ENCODE peak calls at places on chromosomes 1 and 21, in nine cellular contexts. F is pancreas, D is epithelial cell of esophagus, T is A673, R is suprapubic skin, G is IMR-90, Y is fibroblast of pulmonary artery, L is heart right ventricle, A is ovary. M is an unnamed sample.
A peak's percentile ranks its signal among the peaks of the same experiment; 100 is the strongest.

GRCh38 chr1:230797376-230798186 is 50.4 kb downstream of the CAPN9 start:
- DNase-seq in G (peak; percentile 73), L (peak; percentile 75), T (peak; percentile 66), R (no peak), A (peak; percentile 60), Y (peak; percentile 81), D (peak; percentile 58), F (peak; percentile 53), M (peak; percentile 78)

GRCh38 chr1:89198081-89198480 is 661 bp downstream of the GBP4 start:
- DNase-seq in T (no peak), L (no peak), R (no peak), A (peak; percentile 12), Y (no peak), F (no peak), D (no peak), G (no peak), M (no peak)

GRCh38 chr1:32508751-32509140 is 30.5 kb upstream of the ZBTB8A start:
- DNase-seq in G (peak; percentile 17), R (no peak), F (no peak), L (no peak), T (no peak), A (no peak), Y (no peak), D (no peak), M (peak; percentile 38)

GRCh38 chr1:112626193-112626592 is 6.6 kb downstream of the CAPZA1 start:
- DNase-seq in D (no peak), T (no peak), F (no peak), Y (no peak), G (no peak), R (no peak), L (no peak), A (no peak), M (no peak)

GRCh38 chr1:80410233-80410632 is 1390.5 kb upstream of the ADGRL2 start:
- DNase-seq in G (no peak), R (no peak), T (no peak), L (no peak), Y (no peak), D (no peak), A (no peak), F (no peak), M (no peak)

GRCh38 chr1:200262326-200262965 is 147.4 kb downstream of the ZNF281 start:
- DNase-seq in T (no peak), Y (no peak), A (no peak), F (no peak), L (no peak), G (no peak), D (no peak), R (no peak), M (no peak)

GRCh38 chr1:216665381-216665780 is 57.8 kb downstream of the ESRRG start:
- DNase-seq in Y (peak; percentile 26), D (peak; percentile 51), A (no peak), R (no peak), F (no peak), G (peak; percentile 74), T (no peak), L (no peak), M (peak; percentile 0)

GRCh38 chr1:170599033-170599432 is 64.9 kb upstream of the PRRX1 start:
- DNase-seq in R (no peak), D (no peak), T (no peak), Y (no peak), F (no peak), A (no peak), L (no peak), G (no peak), M (no peak)

GRCh38 chr1:32988665-32989064 is 24.1 kb upstream of the RNF19B start:
- DNase-seq in Y (peak; percentile 83), R (no peak), A (no peak), T (no peak), F (no peak), D (peak; percentile 88), L (no peak), G (peak; percentile 94), M (peak; percentile 89)

GRCh38 chr1:110291241-110292030 is 47.7 kb upstream of the RBM15 start:
- DNase-seq in G (no peak), T (no peak), F (no peak), Y (no peak), A (no peak), R (no peak), D (no peak), L (no peak), M (no peak)

GRCh38 chr1:159468321-159468720 is 28.8 kb downstream of the OR10J1 start:
- DNase-seq in L (no peak), Y (no peak), F (no peak), T (no peak), R (no peak), D (no peak), A (no peak), G (no peak), M (no peak)

GRCh38 chr1:167220537-167221125 is at the start of gene POU2F1:
- DNase-seq in G (peak; percentile 97), T (peak; percentile 99), F (peak; percentile 100), L (peak; percentile 98), Y (peak; percentile 98), R (peak; percentile 99), D (peak; percentile 97), A (peak; percentile 99), M (peak; percentile 98)

GRCh38 chr1:167219194-167219593 is 1.5 kb upstream of the POU2F1 start:
- DNase-seq in G (no peak), F (no peak), R (no peak), T (no peak), L (no peak), A (no peak), Y (no peak), D (no peak), M (no peak)

GRCh38 chr1:167221804-167222610 is 1.3 kb downstream of the POU2F1 start:
- DNase-seq in L (peak; percentile 66), R (peak; percentile 76), F (peak; percentile 82), A (peak; percentile 42), G (peak; percentile 77), D (peak; percentile 86), Y (peak; percentile 80), T (peak; percentile 87), M (peak; percentile 74)

GRCh38 chr1:167221126-167221803 is 579 bp downstream of the POU2F1 start:
- DNase-seq in T (no peak), G (no peak), A (peak; percentile 27), L (peak; percentile 28), F (peak; percentile 83), D (peak; percentile 42), Y (no peak), R (peak; percentile 70), M (no peak)

GRCh38 chr1:167219646-167220536 is 795 bp upstream of the POU2F1 start:
- DNase-seq in F (peak; percentile 93), Y (peak; percentile 56), L (peak; percentile 84), D (peak; percentile 91), G (peak; percentile 25), T (peak; percentile 97), R (peak; percentile 93), A (peak; percentile 72), M (peak; percentile 52)
- TF ChIP-seq CTCF in F (no peak), Y (no peak), L (no peak), D (no peak), G (no peak), T (no peak), R (no peak), A (no peak), M (no peak)

GRCh38 chr1:25731148-25731547 is 68.8 kb upstream of the SELENON start:
- DNase-seq in A (no peak), D (no peak), L (no peak), G (no peak), R (no peak), F (no peak), Y (no peak), T (no peak), M (no peak)
- H3K4me3 ChIP-seq in A (no peak overlapping the region), D (no peak overlapping the region), L (no peak overlapping the region), G (no peak overlapping the region), R (no peak overlapping the region), F (no peak overlapping the region), Y (no peak overlapping the region), T (no peak overlapping the region), M (no peak overlapping the region)

DNA sequence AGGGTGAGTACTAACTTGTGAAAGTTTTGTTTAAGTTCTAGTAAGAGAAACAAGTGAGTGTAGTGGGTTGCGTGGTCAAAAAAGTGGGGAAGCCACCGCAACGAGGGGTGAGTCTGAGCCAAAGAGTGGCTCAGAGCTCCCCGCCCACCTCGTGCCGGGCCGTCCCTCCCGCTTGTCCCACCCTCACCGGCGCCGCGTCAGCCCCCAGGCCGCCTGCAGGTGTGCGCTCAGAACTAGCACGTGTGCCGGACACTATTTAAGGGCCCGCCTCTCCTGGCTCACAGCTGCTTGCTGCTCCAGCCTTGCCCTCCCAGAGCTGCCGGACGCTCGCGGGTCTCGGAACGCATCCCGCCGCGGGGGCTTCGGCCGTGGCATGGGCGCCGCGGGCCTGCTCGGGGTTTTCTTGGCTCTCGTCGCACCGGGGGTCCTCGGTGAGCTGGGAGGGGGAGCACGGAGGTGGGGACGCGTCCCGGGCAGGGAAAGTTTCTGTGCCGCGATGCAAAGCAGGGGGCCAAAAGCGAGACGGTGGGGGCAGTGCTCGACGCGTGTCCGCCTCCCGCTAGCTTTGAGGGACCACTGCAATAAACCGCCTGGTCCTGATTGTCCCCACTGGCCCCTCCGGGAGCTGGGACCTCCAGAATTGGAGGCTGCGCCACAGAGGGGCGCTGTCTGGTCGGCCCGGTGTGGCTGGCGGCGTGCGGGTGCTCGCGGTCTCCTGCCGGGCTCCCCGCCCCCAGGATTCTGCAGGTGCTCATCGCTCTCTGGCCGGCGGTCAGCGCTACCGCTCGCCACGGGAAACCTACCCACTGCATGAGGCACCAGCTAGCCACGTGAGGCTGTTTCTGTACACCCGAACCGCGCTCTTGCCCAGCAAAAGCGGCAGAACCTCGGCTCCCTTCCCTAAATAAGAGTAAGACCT is at the start of gene CR2:
- DNase-seq in D (peak; percentile 59), R (no peak), T (no peak), A (no peak), Y (no peak), G (no peak), L (no peak), F (peak; percentile 83), M (no peak)
- TF ChIP-seq CTCF in D (no peak), R (no peak), T (peak; percentile 21), A (no peak), Y (no peak), G (no peak), L (no peak), F (no peak), M (no peak)

GRCh38 chr21:9758141-9758540 is 763.2 kb upstream of the TPTE start:
- DNase-seq in F (no peak), R (no peak), A (no peak), G (no peak), L (no peak), D (no peak), Y (no peak), T (no peak), M (no peak)

GRCh38 chr21:9756677-9757076 is 764.7 kb upstream of the TPTE start:
- DNase-seq in D (no peak), A (no peak), G (no peak), F (no peak), Y (no peak), T (no peak), L (no peak), R (no peak), M (no peak)

GRCh38 chr21:9759972-9760371 is 761.4 kb upstream of the TPTE start:
- DNase-seq in T (no peak), G (no peak), Y (no peak), R (no peak), L (no peak), D (no peak), F (no peak), A (no peak), M (no peak)

GRCh38 chr21:9760398-9761074 is 760.8 kb upstream of the TPTE start:
- DNase-seq in F (no peak), L (no peak), A (no peak), Y (no peak), G (no peak), R (no peak), T (no peak), D (no peak), M (no peak)

GRCh38 chr21:9758888-9759287 is 762.5 kb upstream of the TPTE start:
- DNase-seq in L (no peak), A (no peak), G (no peak), D (no peak), T (no peak), F (no peak), R (no peak), Y (no peak), M (no peak)
- H3K4me3 ChIP-seq in L (no peak overlapping the region), A (no peak overlapping the region), G (no peak overlapping the region), D (no peak overlapping the region), T (no peak overlapping the region), F (no peak overlapping the region), R (no peak overlapping the region), Y (no peak overlapping the region), M (no peak overlapping the region)